ENCODE peak calls at places on chromosomes 2 and 18, in ten cellular contexts. T is NCI-H2081 treated with DMSO at 0.1 percent for 48 hours; Y is right cardiac atrium; F is A549; U is iPS DF 6.9; G is HFFc6; N is bronchial epithelial cell; D is nephron progenitor cell; L is stimulated activated CD4-positive, alpha-beta T cell treated with anti-CD3 and anti-CD28 coated beads, Interleukin-2, amount 100 ng/mL, for 48 hours; O is mesothelial cell of epicardium. M is an unnamed sample.

GRCh38 chr18:63177259-63177658 is 142.3 kb downstream of the BCL2 start:
- DNase-seq in N (no peak), Y (no peak), G (no peak), T (no peak), D (no peak), L (no peak), F (no peak), O (no peak), U (no peak), M (no peak)

GRCh38 chr2:47038656-47039501 is 116.2 kb downstream of the STPG4 start:
- DNase-seq in T (no peak), L (no peak), N (peak), G (no peak), F (no peak), U (no peak), Y (peak), D (no peak), O (no peak), M (no peak)

GRCh38 chr2:62660582-62661262 is 44.8 kb upstream of the EHBP1 start:
- DNase-seq in U (no peak), O (no peak), N (peak), Y (no peak), D (no peak), F (no peak), G (peak), L (no peak), T (no peak), M (no peak)

GRCh38 chr2:71545572-71546274 is 92.4 kb downstream of the DYSF start:
- DNase-seq in F (peak), G (peak), U (peak), D (peak), Y (no peak), L (peak), N (peak), T (no peak), O (peak), M (peak)

GRCh38 chr2:128308284-128308731 is 10.4 kb downstream of the HS6ST1 start:
- DNase-seq in O (no peak), N (no peak), F (no peak), Y (peak), L (no peak), T (no peak), U (no peak), G (no peak), D (peak), M (no peak)

GRCh38 chr2:143891879-143892308 is 628.0 kb downstream of the ZEB2 start:
- DNase-seq in D (no peak), G (no peak), Y (no peak), O (no peak), L (no peak), T (no peak), F (no peak), N (no peak), U (peak), M (no peak)

GRCh38 chr2:126895336-126895735 is 3.4 kb upstream of the TEX51 start:
- DNase-seq in Y (no peak), U (no peak), D (no peak), L (no peak), O (no peak), N (no peak), T (no peak), G (no peak), F (no peak), M (no peak)

GRCh38 chr2:202043473-202043872 is 9.8 kb downstream of the FZD7 start:
- DNase-seq in G (no peak), L (no peak), T (no peak), Y (no peak), O (no peak), N (peak), U (no peak), D (no peak), F (no peak), M (no peak)

GRCh38 chr2:107068069-107068468 is 182.1 kb upstream of the ST6GAL2 start:
- DNase-seq in O (no peak), D (no peak), T (no peak), L (no peak), F (no peak), Y (no peak), N (no peak), U (no peak), G (no peak), M (no peak)

GRCh38 chr2:104872034-104872865 is 18.3 kb downstream of the POU3F3 start:
- DNase-seq in L (no peak), U (no peak), D (peak), Y (no peak), N (no peak), O (no peak), T (no peak), G (no peak), F (no peak), M (no peak)

GRCh38 chr2:180000434-180000833 is 6.7 kb downstream of the CWC22 start:
- DNase-seq in G (no peak), T (no peak), F (no peak), N (peak), Y (no peak), U (no peak), L (no peak), O (no peak), D (no peak), M (no peak)

GRCh38 chr18:67742954-67743353 is 226.4 kb upstream of the DSEL start:
- DNase-seq in O (no peak), Y (no peak), U (no peak), F (no peak), G (no peak), L (no peak), T (no peak), N (no peak), D (no peak), M (no peak)

GRCh38 chr18:3457261-3457724 is 7.3 kb downstream of the TGIF1 start:
- DNase-seq in L (no peak), D (no peak), Y (no peak), G (no peak), T (no peak), F (no peak), O (no peak), U (no peak), N (no peak), M (no peak)

GRCh38 chr2:218166791-218167190 is at the start of gene CXCR1:
- DNase-seq in G (no peak), U (no peak), F (no peak), N (peak), T (no peak), O (no peak), D (no peak), L (no peak), Y (no peak), M (no peak)

GRCh38 chr2:219759801-219760200 is 132.4 kb downstream of the SLC4A3 start:
- DNase-seq in O (no peak), T (no peak), D (no peak), N (no peak), G (no peak), F (no peak), Y (no peak), L (no peak), U (no peak), M (no peak)

GRCh38 chr18:6251084-6251483 is 163.6 kb downstream of the L3MBTL4 start:
- DNase-seq in U (no peak), G (no peak), F (no peak), Y (no peak), O (no peak), D (no peak), N (no peak), T (no peak), L (no peak), M (no peak)

GRCh38 chr2:237486334-237486818 is 675 bp upstream of the MLPH start:
- DNase-seq in L (no peak), T (no peak), D (peak), Y (no peak), O (no peak), U (no peak), F (no peak), G (no peak), N (no peak), M (no peak)

GRCh38 chr2:241559489-241560180 is 1.1 kb downstream of the BOK start:
- DNase-seq in Y (peak), N (peak), T (no peak), L (no peak), O (no peak), G (no peak), D (peak), U (no peak), F (peak), M (peak)

GRCh38 chr2:181972431-181973190 is 13.0 kb upstream of the PPP1R1C start:
- DNase-seq in L (no peak), Y (no peak), F (no peak), G (no peak), N (peak), O (no peak), T (no peak), D (no peak), U (no peak), M (no peak)

GRCh38 chr2:71935291-71935848 is 212.3 kb downstream of the CYP26B1 start:
- DNase-seq in F (no peak), G (peak), T (no peak), N (no peak), U (no peak), O (peak), L (no peak), D (no peak), Y (peak), M (no peak)

GRCh38 chr2:231699006-231699405 is 9.3 kb upstream of the PTMA start:
- DNase-seq in F (no peak), U (no peak), N (no peak), Y (peak), T (no peak), D (no peak), L (no peak), G (no peak), O (no peak), M (no peak)